ENCODE peak calls at places on chromosomes 13 and 19, in eight cellular contexts. O is NCI-H1105, C is NCI-H510A treated with DMSO at 0.1 percent for 48 hours, F is IMR-90, X is foreskin keratinocyte, V is GM12864, Y is cortex of kidney, P is GM04504. I is an unnamed sample.

GRCh38 chr13:36428083-36428482 is 4.2 kb upstream of the CCNA1 start:
- DNase-seq in O (no peak), C (no peak), F (no peak), X (peak), V (no peak), Y (no peak), P (no peak), I (no peak)

GRCh38 chr19:14368011-14368513 is 13.2 kb upstream of the ADGRE5 start:
- DNase-seq in O (no peak), C (no peak), F (no peak), X (no peak), V (no peak), Y (no peak), P (no peak), I (no peak)

GRCh38 chr13:75550159-75550567 is 572 bp downstream of the UCHL3 start:
- DNase-seq in O (no peak), C (peak), F (peak), X (peak), V (no peak), Y (no peak), P (peak), I (peak)

GRCh38 chr13:70415141-70415540 is 306.9 kb upstream of the KLHL1 start:
- DNase-seq in O (no peak), C (no peak), F (no peak), X (no peak), V (no peak), Y (no peak), P (no peak), I (no peak)

GRCh38 chr13:91539458-91540156 is 141.2 kb downstream of the GPC5 start:
- DNase-seq in O (no peak), C (no peak), F (no peak), X (no peak), V (no peak), Y (no peak), P (no peak), I (no peak)

GRCh38 chr19:18608102-18608804 is 1.7 kb upstream of the CRLF1 start:
- DNase-seq in O (no peak), C (no peak), F (no peak), X (no peak), V (no peak), Y (no peak), P (no peak), I (no peak)

GRCh38 chr19:18340990-18341868 is 831 bp downstream of the PGPEP1 start:
- DNase-seq in O (peak), C (no peak), F (peak), X (no peak), V (no peak), Y (no peak), P (no peak), I (no peak)

GRCh38 chr19:6325614-6326013 is 7.8 kb downstream of the ACER1 start:
- DNase-seq in O (no peak), C (no peak), F (no peak), X (no peak), V (no peak), Y (no peak), P (no peak), I (no peak)

GRCh38 chr13:71968025-71968424 is 101.0 kb upstream of the DACH1 start:
- DNase-seq in O (no peak), C (no peak), F (no peak), X (peak), V (no peak), Y (no peak), P (no peak), I (no peak)

GRCh38 chr19:10227215-10227971 is 3.7 kb downstream of the S1PR2 start:
- DNase-seq in O (no peak), C (no peak), F (no peak), X (no peak), V (no peak), Y (no peak), P (no peak), I (peak)

GRCh38 chr19:46221981-46222610 is 7.4 kb upstream of the IGFL1 start:
- DNase-seq in O (no peak), C (no peak), F (peak), X (peak), V (no peak), Y (no peak), P (peak), I (peak)

GRCh38 chr19:18785179-18786124 is 5.7 kb downstream of the COMP start:
- DNase-seq in O (peak), C (no peak), F (peak), X (peak), V (no peak), Y (no peak), P (no peak), I (peak)

GRCh38 chr13:29749401-29750177 is 100.8 kb downstream of the UBL3 start:
- DNase-seq in O (no peak), C (no peak), F (peak), X (no peak), V (no peak), Y (no peak), P (no peak), I (peak)

GRCh38 chr19:58021541-58022282 is 12.1 kb upstream of the ZSCAN1 start:
- DNase-seq in O (peak), C (peak), F (peak), X (no peak), V (no peak), Y (no peak), P (no peak), I (no peak)

GRCh38 chr13:44573790-44574465 is 2.2 kb downstream of the TSC22D1 start:
- DNase-seq in O (no peak), C (no peak), F (peak), X (peak), V (no peak), Y (no peak), P (peak), I (peak)

GRCh38 chr13:21237081-21237480 is 60.6 kb downstream of the MRPL57 start:
- DNase-seq in O (no peak), C (no peak), F (no peak), X (no peak), V (no peak), Y (no peak), P (no peak), I (no peak)

GRCh38 chr13:51785592-51786424 is 18.2 kb downstream of the DHRS12 start:
- DNase-seq in O (peak), C (peak), F (peak), X (no peak), V (no peak), Y (no peak), P (no peak), I (no peak)

GRCh38 chr19:8571006-8571411 is 6.2 kb downstream of the MYO1F start:
- DNase-seq in O (no peak), C (no peak), F (peak), X (no peak), V (no peak), Y (no peak), P (peak), I (peak)

GRCh38 chr19:47032171-47032811 is 12.7 kb downstream of the NPAS1 start:
- DNase-seq in O (peak), C (peak), F (no peak), X (no peak), V (no peak), Y (no peak), P (no peak), I (peak)

GRCh38 chr13:89490661-89491060 is 1819.5 kb downstream of the SLITRK5 start:
- DNase-seq in O (no peak), C (no peak), F (no peak), X (no peak), V (no peak), Y (no peak), P (no peak), I (no peak)

GRCh38 chr13:55963934-55964333 is 1176.8 kb upstream of the PRR20A start:
- DNase-seq in O (no peak), C (no peak), F (no peak), X (no peak), V (no peak), Y (no peak), P (no peak), I (no peak)

GRCh38 chr19:6065685-6066365 is 44.5 kb downstream of the RFX2 start:
- DNase-seq in O (peak), C (peak), F (peak), X (peak), V (no peak), Y (no peak), P (no peak), I (peak)

GRCh38 chr13:74367193-74367592 is 233.0 kb upstream of the KLF12 start:
- DNase-seq in O (no peak), C (no peak), F (no peak), X (no peak), V (no peak), Y (no peak), P (no peak), I (no peak)

GRCh38 chr13:113652404-113653263 is 5.4 kb downstream of the ATP4B start:
- DNase-seq in O (no peak), C (no peak), F (no peak), X (no peak), V (no peak), Y (no peak), P (no peak), I (peak)

GRCh38 chr13:99646866-99647592 is 145.8 kb downstream of the TM9SF2 start:
- DNase-seq in O (no peak), C (no peak), F (no peak), X (no peak), V (no peak), Y (no peak), P (no peak), I (no peak)

GRCh38 chr13:107864543-107865460 is 350.5 kb downstream of the LIG4 start:
- DNase-seq in O (peak), C (peak), F (peak), X (peak), V (no peak), Y (no peak), P (peak), I (peak)

GRCh38 chr19:52296400-52296772 is 583 bp upstream of the ZNF480 start:
- DNase-seq in O (no peak), C (no peak), F (no peak), X (no peak), V (no peak), Y (no peak), P (no peak), I (no peak)

GRCh38 chr19:2422951-2423880 is 4.2 kb downstream of the TIMM13 start:
- DNase-seq in O (no peak), C (no peak), F (no peak), X (no peak), V (no peak), Y (no peak), P (no peak), I (no peak)

GRCh38 chr19:9406798-9407352 is 28.5 kb downstream of the ZNF266 start:
- DNase-seq in O (no peak), C (no peak), F (peak), X (peak), V (no peak), Y (no peak), P (peak), I (no peak)

GRCh38 chr19:29680447-29680846 is 15.2 kb downstream of the PLEKHF1 start:
- DNase-seq in O (no peak), C (no peak), F (no peak), X (no peak), V (no peak), Y (no peak), P (no peak), I (no peak)

GRCh38 chr13:77415253-77416127 is 88.6 kb upstream of the MYCBP2 start:
- DNase-seq in O (no peak), C (no peak), F (no peak), X (no peak), V (peak), Y (no peak), P (no peak), I (no peak)

GRCh38 chr13:22642088-22642487 is 538.7 kb upstream of the SGCG start:
- DNase-seq in O (no peak), C (no peak), F (no peak), X (no peak), V (no peak), Y (no peak), P (no peak), I (no peak)

GRCh38 chr13:103883152-103883551 is 816.9 kb upstream of the SLC10A2 start:
- DNase-seq in O (peak), C (peak), F (peak), X (peak), V (no peak), Y (no peak), P (peak), I (peak)

GRCh38 chr13:48223016-48223385 is 10.0 kb upstream of the ITM2B start:
- DNase-seq in O (no peak), C (no peak), F (no peak), X (no peak), V (no peak), Y (no peak), P (no peak), I (no peak)

GRCh38 chr19:58330458-58330857 is 3.7 kb downstream of the ZSCAN22 start:
- DNase-seq in O (no peak), C (no peak), F (peak), X (peak), V (no peak), Y (no peak), P (peak), I (peak)

GRCh38 chr13:111384441-111385181 is 64.2 kb downstream of the TEX29 start:
- DNase-seq in O (no peak), C (no peak), F (no peak), X (no peak), V (no peak), Y (no peak), P (no peak), I (peak)

GRCh38 chr13:113862191-113862765 is 1.6 kb downstream of the GAS6 start:
- DNase-seq in O (no peak), C (no peak), F (peak), X (peak), V (no peak), Y (no peak), P (no peak), I (peak)

GRCh38 chr19:5430237-5430636 is 25.0 kb upstream of the ZNRF4 start:
- DNase-seq in O (no peak), C (no peak), F (no peak), X (no peak), V (no peak), Y (no peak), P (no peak), I (no peak)

I was measured in islet precursor cell.